ENCODE peak calls at places on chromosomes 2 and 18, in six cellular contexts. B is CD14-positive monocyte; O is left lobe of liver; N is heart right ventricle; U is psoas muscle; I is activated naive CD4-positive, alpha-beta T cell treated with anti-CD3 and anti-CD28 coated beads, Interleukin-2, amount 10 ng/mL, durations not matched to agents 7 days and 5 days. F is an unnamed sample.

GRCh38 chr2:33673937-33674336 is 74.8 kb upstream of the FAM98A start:
- DNase-seq in B (no peak), O (no peak), N (no peak), U (no peak), I (no peak), F (no peak)

GRCh38 chr2:80525152-80525551 is 220.6 kb upstream of the LRRTM1 start:
- DNase-seq in B (no peak), O (no peak), N (no peak), U (no peak), I (no peak), F (no peak)

GRCh38 chr2:3154694-3155093 is 222.9 kb downstream of the EIPR1 start:
- DNase-seq in B (no peak), O (no peak), N (no peak), U (no peak), I (no peak), F (no peak)

GRCh38 chr18:41113885-41114482 is 841.0 kb upstream of the PIK3C3 start:
- DNase-seq in B (no peak), O (no peak), N (no peak), U (no peak), I (no peak), F (no peak)

GRCh38 chr18:433960-434359 is 66.5 kb downstream of the COLEC12 start:
- DNase-seq in B (no peak), O (no peak), N (no peak), U (no peak), I (no peak), F (no peak)

GRCh38 chr2:123179526-123179925 is 845.6 kb upstream of the CNTNAP5 start:
- DNase-seq in B (no peak), O (no peak), N (no peak), U (no peak), I (no peak), F (no peak)

GRCh38 chr2:96247009-96247408 is 18.8 kb downstream of the TMEM127 start:
- DNase-seq in B (no peak), O (no peak), N (no peak), U (no peak), I (no peak), F (no peak)

GRCh38 chr18:35172009-35172408 is 68.8 kb upstream of the ZNF397 start:
- DNase-seq in B (no peak), O (no peak), N (no peak), U (no peak), I (no peak), F (no peak)

GRCh38 chr18:37452697-37453385 is 112.8 kb downstream of the CELF4 start:
- DNase-seq in B (no peak), O (no peak), N (no peak), U (no peak), I (no peak), F (no peak)

GRCh38 chr2:39930175-39930926 is 151.3 kb upstream of the THUMPD2 start:
- DNase-seq in B (no peak), O (no peak), N (no peak), U (no peak), I (no peak), F (no peak)

GRCh38 chr2:196808281-196808680 is 874 bp downstream of the C2orf66 start:
- DNase-seq in B (no peak), O (no peak), N (no peak), U (no peak), I (no peak), F (no peak)

GRCh38 chr2:3728104-3729054 is 25.0 kb downstream of the DCDC2C start:
- DNase-seq in B (no peak), O (no peak), N (no peak), U (no peak), I (no peak), F (no peak)

GRCh38 chr18:34729264-34729663 is 19.2 kb downstream of the DTNA start:
- DNase-seq in B (no peak), O (no peak), N (no peak), U (no peak), I (no peak), F (peak; percentile 38)